ENCODE peak calls at places on chromosomes 1 and 21, in ten cellular contexts. X is NCI-H146; K is D341Med; U is hepatic stellate cell; Z is uterus; V is pancreas; P is glutamatergic neuron; S is effector memory CD4-positive, alpha-beta T cell; T is heart right ventricle; Y is skeletal muscle cell. C is an unnamed sample.

GRCh38 chr1:203318229-203318517 is 12.9 kb downstream of the BTG2 start:
- DNase-seq in Y (no peak), K (no peak), U (no peak), T (no peak), V (no peak), Z (no peak), P (no peak), S (no peak), X (no peak), C (no peak)

GRCh38 chr1:212267460-212267859 is 17.8 kb upstream of the PPP2R5A start:
- DNase-seq in Z (no peak), U (no peak), T (no peak), K (no peak), V (no peak), Y (no peak), X (no peak), S (no peak), P (no peak), C (no peak)

GRCh38 chr1:62884156-62884740 is 100.3 kb downstream of the ATG4C start:
- DNase-seq in X (no peak), P (no peak), U (no peak), S (no peak), V (no peak), Y (no peak), K (no peak), T (no peak), Z (no peak), C (no peak)

GRCh38 chr21:29080454-29080930 is 7.0 kb upstream of the CCT8 start:
- DNase-seq in V (no peak), P (no peak), Y (no peak), T (no peak), X (no peak), K (no peak), U (no peak), Z (no peak), S (no peak), C (peak)

GRCh38 chr1:115112496-115113375 is 23.4 kb upstream of the TSPAN2 start:
- DNase-seq in T (peak), U (no peak), S (peak), V (no peak), K (peak), Z (peak), X (peak), P (peak), Y (no peak), C (peak)

GRCh38 chr1:200518524-200518923 is 102.0 kb downstream of the KIF14 start:
- DNase-seq in S (no peak), X (peak), Y (no peak), V (no peak), P (no peak), T (no peak), Z (no peak), U (no peak), K (no peak), C (peak)

GRCh38 chr1:225811622-225812487 is 1.9 kb downstream of the EPHX1 start:
- DNase-seq in U (no peak), X (no peak), Y (no peak), T (no peak), S (no peak), P (no peak), V (no peak), K (no peak), Z (no peak), C (no peak)

GRCh38 chr1:1922782-1923680 is 4.0 kb upstream of the TMEM52 start:
- DNase-seq in K (no peak), Z (no peak), Y (no peak), S (no peak), V (no peak), U (no peak), T (no peak), P (peak), X (no peak), C (no peak)

GRCh38 chr21:45971487-45972352 is 9.8 kb upstream of the COL6A1 start:
- DNase-seq in X (no peak), K (peak), S (no peak), Y (no peak), U (peak), P (peak), V (no peak), Z (peak), T (peak), C (no peak)

C was measured in kidney tubule cell.